ENCODE peak calls at places on chromosomes 3 and 15, in seven cellular contexts. Z is GM23338; H is IMR-90; R is CD8-positive, alpha-beta T cell; V is neural progenitor cell; L is GM12865; P is MCF 10A. K is an unnamed sample.

GRCh38 chr3:194250104-194251002 is 100.8 kb downstream of the CPN2 start:
- DNase-seq in Z (no peak), H (peak), R (no peak), V (no peak), L (no peak), P (no peak), K (peak)

GRCh38 chr3:45832691-45833090 is 9.2 kb downstream of the LZTFL1 start:
- DNase-seq in Z (peak), H (peak), R (no peak), V (peak), L (peak), P (peak), K (peak)

GRCh38 chr3:45715945-45716344 is 26.7 kb downstream of the SACM1L start:
- DNase-seq in Z (no peak), H (peak), R (no peak), V (no peak), L (no peak), P (no peak), K (no peak)

GRCh38 chr3:14478943-14479550 is 61.1 kb downstream of the GRIP2 start:
- DNase-seq in Z (no peak), H (no peak), R (no peak), V (no peak), L (no peak), P (no peak), K (no peak)

GRCh38 chr3:156552973-156553372 is 1.9 kb downstream of the SSR3 start:
- DNase-seq in Z (no peak), H (no peak), R (no peak), V (no peak), L (no peak), P (no peak), K (no peak)

GRCh38 chr15:98785796-98786581 is 137.7 kb downstream of the IGF1R start:
- DNase-seq in Z (peak), H (no peak), R (no peak), V (peak), L (peak), P (no peak), K (no peak)

GRCh38 chr3:81299486-81299885 is 462.0 kb downstream of the GBE1 start:
- DNase-seq in Z (no peak), H (no peak), R (no peak), V (no peak), L (no peak), P (peak), K (no peak)

GRCh38 chr3:13115616-13115910 is 42.3 kb upstream of the IQSEC1 start:
- DNase-seq in Z (no peak), H (no peak), R (no peak), V (no peak), L (no peak), P (no peak), K (no peak)

GRCh38 chr15:52496776-52497470 is 31.8 kb downstream of the MYO5A start:
- DNase-seq in Z (no peak), H (peak), R (no peak), V (no peak), L (no peak), P (peak), K (peak)

GRCh38 chr3:128337305-128337704 is 129.4 kb downstream of the DNAJB8 start:
- DNase-seq in Z (no peak), H (no peak), R (no peak), V (no peak), L (no peak), P (peak), K (no peak)

GRCh38 chr3:33980252-33980651 is 181.8 kb downstream of the PDCD6IP start:
- DNase-seq in Z (peak), H (peak), R (no peak), V (peak), L (peak), P (peak), K (peak)
- TF ChIP-seq CTCF in Z (peak), H (peak), R (no peak), V (peak), L (peak), P (peak), K (peak)

GRCh38 chr15:32659340-32659831 is 17.9 kb downstream of the SCG5 start:
- DNase-seq in Z (no peak), H (peak), R (no peak), V (no peak), L (no peak), P (peak), K (peak)
- TF ChIP-seq CTCF in Z (no peak), H (no peak), R (no peak), V (no peak), L (no peak), P (no peak), K (peak)

GRCh38 chr3:76570436-76571057 is 469.4 kb upstream of the ROBO2 start:
- DNase-seq in Z (peak), H (peak), R (no peak), V (peak), L (peak), P (no peak), K (no peak)
- TF ChIP-seq CTCF in Z (peak), H (peak), R (no peak), V (peak), L (peak), P (peak), K (peak)

DNA sequence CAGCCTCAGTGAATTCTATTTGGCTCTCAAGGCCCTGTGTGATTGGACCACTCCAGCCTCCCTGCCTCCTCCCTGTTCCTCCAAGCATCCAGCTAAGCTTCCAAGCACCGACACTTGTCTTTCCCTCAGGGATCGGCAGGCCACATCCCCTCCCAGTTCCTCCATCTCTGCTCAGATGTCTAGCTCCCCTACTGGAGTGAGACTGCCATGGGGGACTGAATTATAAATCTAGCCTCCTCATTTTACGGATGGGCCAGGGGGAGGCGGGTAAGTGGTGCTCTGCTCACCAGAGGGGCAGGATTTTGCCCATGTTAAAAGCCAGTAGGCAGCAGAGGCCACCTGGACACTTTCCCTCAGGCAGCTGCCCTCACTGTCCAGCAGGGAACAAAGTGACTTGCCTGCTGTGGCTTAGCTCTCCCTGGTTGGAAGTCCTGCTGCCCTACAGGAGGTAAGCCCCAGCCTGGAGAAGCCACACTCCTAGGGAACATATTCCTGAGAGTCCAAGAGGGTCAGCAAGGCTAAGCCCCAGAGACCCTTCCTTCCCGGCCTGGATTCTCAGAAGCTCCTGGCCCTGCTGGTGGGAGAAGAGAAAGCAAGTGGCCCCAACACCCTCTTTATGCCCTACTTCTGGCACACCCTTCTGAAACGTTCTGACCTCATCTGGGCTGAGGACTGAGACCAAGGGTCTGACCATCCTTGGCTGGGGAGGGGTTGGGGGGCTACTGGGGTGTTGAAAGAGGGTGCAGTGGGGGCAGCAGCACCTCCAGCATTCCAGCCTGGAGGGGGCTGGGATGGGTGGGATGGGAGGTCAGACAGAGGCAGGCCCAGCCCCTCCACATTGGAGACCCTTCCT is 9.1 kb upstream of the HHATL start:
- DNase-seq in Z (peak), H (no peak), R (no peak), V (no peak), L (no peak), P (no peak), K (no peak)
- TF ChIP-seq CTCF in Z (peak), H (no peak), R (no peak), V (no peak), L (no peak), P (no peak), K (peak)

DNA sequence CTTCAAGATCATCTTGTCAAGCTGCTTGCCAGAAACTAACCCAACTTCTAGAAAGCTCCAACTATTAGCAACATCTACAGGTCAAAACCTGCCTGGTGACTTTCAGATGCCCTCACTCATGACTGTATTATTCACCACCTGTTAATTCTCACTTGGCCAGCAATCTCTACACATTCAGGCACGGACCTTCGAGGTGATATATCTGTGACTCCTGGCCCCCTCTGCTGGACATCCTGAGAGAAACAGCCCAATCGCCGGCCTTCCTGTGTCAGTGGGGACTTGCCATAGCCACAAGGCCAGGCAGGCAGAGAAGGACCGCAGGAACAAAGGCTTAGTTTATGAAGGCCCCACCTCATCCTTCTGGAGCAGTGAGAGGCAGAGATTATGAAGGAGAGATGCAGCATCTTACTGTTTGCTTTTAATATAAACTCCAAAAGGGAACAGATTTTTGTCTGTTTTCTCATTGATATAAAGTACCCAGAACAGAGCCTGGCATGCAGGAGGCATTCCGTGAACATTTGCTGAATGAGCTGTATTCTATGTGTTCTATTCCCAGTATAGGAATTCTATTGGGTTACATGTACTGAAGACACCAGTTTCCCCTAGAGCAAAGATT is 24.4 kb upstream of the OCA2 start:
- DNase-seq in Z (peak), H (peak), R (peak), V (peak), L (peak), P (peak), K (peak)
- TF ChIP-seq CTCF in Z (peak), H (peak), R (peak), V (peak), L (peak), P (peak), K (peak)

DNA sequence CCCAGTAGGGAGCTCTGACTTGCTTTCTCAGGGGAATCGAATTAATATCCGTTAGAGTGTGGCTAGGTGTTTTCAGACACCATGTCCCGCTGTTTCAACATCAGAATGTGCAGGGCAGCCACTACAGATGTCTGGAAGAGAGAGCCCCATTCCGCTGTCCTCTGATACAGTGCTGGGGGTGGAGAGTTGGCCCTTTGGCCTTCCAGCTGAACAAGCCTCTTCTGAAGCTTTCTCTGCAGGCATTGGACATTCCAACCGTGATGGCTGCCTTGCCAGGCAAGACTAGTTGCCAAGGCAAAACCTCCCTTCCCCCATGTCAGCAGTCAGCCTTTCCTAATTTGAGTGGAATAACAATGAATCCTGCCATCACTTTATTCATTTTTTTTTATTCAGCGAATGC is 1.5 kb downstream of the FAH start:
- DNase-seq in Z (no peak), H (peak), R (no peak), V (peak), L (no peak), P (no peak), K (no peak)
- TF ChIP-seq CTCF in Z (no peak), H (no peak), R (no peak), V (no peak), L (no peak), P (no peak), K (no peak)

DNA sequence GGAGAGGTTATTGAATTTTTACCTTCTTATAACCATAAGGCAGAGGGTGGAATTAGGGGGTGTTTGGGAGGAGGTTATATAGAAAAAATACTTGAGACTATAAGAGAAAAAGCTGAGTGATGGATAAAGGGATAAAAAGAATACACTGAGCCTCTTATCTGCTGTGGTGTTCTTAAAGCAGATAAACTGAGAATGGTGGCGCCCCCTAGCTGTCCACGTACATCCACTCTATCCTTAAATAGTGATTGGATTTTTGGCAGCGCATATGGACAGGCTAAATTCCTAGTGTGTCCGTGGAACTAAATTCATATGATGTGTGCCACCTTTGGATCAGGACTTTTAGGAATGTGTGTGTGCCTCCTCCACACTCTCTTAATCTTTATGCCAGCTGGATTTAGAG is 121.1 kb downstream of the OXSM start:
- DNase-seq in Z (peak), H (peak), R (peak), V (peak), L (peak), P (peak), K (no peak)
- TF ChIP-seq CTCF in Z (peak), H (peak), R (peak), V (peak), L (peak), P (no peak), K (no peak)